ENCODE peak calls at places on chromosomes 1 and 21, in six cellular contexts. V, D, F, B, L and U are unnamed samples.

GRCh38 chr1:242691603-242691945 is 167.1 kb upstream of the PLD5 start:
- DNase-seq in L (no peak), F (no peak), D (no peak), B (no peak), V (no peak), U (no peak)

GRCh38 chr1:150789396-150789795 is 18.7 kb downstream of the CTSK start:
- DNase-seq in V (peak), B (no peak), L (no peak), D (no peak), F (no peak), U (no peak)

GRCh38 chr1:99062192-99062591 is 57.5 kb upstream of the PLPPR5 start:
- DNase-seq in V (no peak), B (no peak), L (no peak), D (no peak), F (no peak), U (no peak)

GRCh38 chr1:19643113-19643512 is 998 bp upstream of the NBL1 start:
- DNase-seq in V (no peak), D (no peak), B (no peak), L (no peak), F (no peak), U (no peak)

GRCh38 chr21:35020902-35021301 is 28.2 kb downstream of the RUNX1 start:
- DNase-seq in V (no peak), B (no peak), D (peak), F (no peak), L (no peak), U (no peak)

GRCh38 chr1:182169203-182169602 is 107.7 kb upstream of the ZNF648 start:
- DNase-seq in V (peak), F (no peak), D (no peak), L (no peak), B (no peak), U (no peak)

GRCh38 chr1:206883160-206883559 is 14.1 kb upstream of the IL24 start:
- DNase-seq in L (no peak), D (peak), V (no peak), B (no peak), F (no peak), U (no peak)

GRCh38 chr1:101178341-101178687 is 58.5 kb upstream of the S1PR1 start:
- DNase-seq in D (no peak), B (no peak), F (no peak), V (no peak), L (no peak), U (no peak)

GRCh38 chr1:61742620-61743431 is 546 bp downstream of the PATJ start:
- DNase-seq in B (no peak), D (peak), F (no peak), L (no peak), V (peak), U (peak)

GRCh38 chr1:24389231-24389678 is 24.3 kb downstream of the STPG1 start:
- DNase-seq in B (no peak), L (no peak), V (no peak), F (peak), D (no peak), U (no peak)

GRCh38 chr1:170367615-170368014 is 164.4 kb upstream of the GORAB start:
- DNase-seq in L (no peak), F (no peak), V (no peak), B (no peak), D (no peak), U (no peak)

GRCh38 chr1:173469656-173470055 is 7.5 kb upstream of the PRDX6 start:
- DNase-seq in B (no peak), L (no peak), F (no peak), V (no peak), D (no peak), U (no peak)

GRCh38 chr21:30680586-30680985 is 37.9 kb downstream of the KRTAP20-3 start:
- DNase-seq in D (no peak), F (no peak), V (no peak), B (no peak), L (no peak), U (no peak)

GRCh38 chr1:67596674-67597073 is 88.3 kb upstream of the GADD45A start:
- DNase-seq in F (no peak), V (no peak), L (no peak), B (no peak), D (no peak), U (no peak)

GRCh38 chr1:216502528-216503162 is 79.4 kb upstream of the USH2A start:
- DNase-seq in L (no peak), B (no peak), V (no peak), F (no peak), D (no peak), U (no peak)

GRCh38 chr1:67888208-67888607 is 54.9 kb upstream of the GNG12 start:
- DNase-seq in V (no peak), D (no peak), F (no peak), B (no peak), L (no peak), U (no peak)

GRCh38 chr21:45607021-45607921 is 36.3 kb upstream of the PCBP3 start:
- DNase-seq in L (no peak), D (no peak), V (no peak), B (no peak), F (no peak), U (peak)

GRCh38 chr1:234309598-234310459 is 63.4 kb upstream of the COA6 start:
- DNase-seq in B (no peak), L (peak), V (peak), F (peak), D (peak), U (peak)

GRCh38 chr1:37482796-37483744 is 8.7 kb downstream of the ZC3H12A start:
- DNase-seq in V (no peak), D (no peak), F (no peak), B (no peak), L (no peak), U (no peak)

GRCh38 chr1:79042539-79042938 is 36.0 kb upstream of the ADGRL4 start:
- DNase-seq in B (no peak), V (no peak), F (no peak), D (no peak), L (no peak), U (peak)

GRCh38 chr1:79043506-79043905 is 37.0 kb upstream of the ADGRL4 start:
- DNase-seq in F (no peak), D (peak), V (no peak), L (no peak), B (no peak), U (peak)

GRCh38 chr1:79041666-79042065 is 35.1 kb upstream of the ADGRL4 start:
- DNase-seq in B (no peak), L (no peak), V (no peak), F (no peak), D (peak), U (peak)

GRCh38 chr1:79042117-79042516 is 35.6 kb upstream of the ADGRL4 start:
- DNase-seq in L (no peak), V (no peak), D (peak), F (peak), B (peak), U (peak)

DNA sequence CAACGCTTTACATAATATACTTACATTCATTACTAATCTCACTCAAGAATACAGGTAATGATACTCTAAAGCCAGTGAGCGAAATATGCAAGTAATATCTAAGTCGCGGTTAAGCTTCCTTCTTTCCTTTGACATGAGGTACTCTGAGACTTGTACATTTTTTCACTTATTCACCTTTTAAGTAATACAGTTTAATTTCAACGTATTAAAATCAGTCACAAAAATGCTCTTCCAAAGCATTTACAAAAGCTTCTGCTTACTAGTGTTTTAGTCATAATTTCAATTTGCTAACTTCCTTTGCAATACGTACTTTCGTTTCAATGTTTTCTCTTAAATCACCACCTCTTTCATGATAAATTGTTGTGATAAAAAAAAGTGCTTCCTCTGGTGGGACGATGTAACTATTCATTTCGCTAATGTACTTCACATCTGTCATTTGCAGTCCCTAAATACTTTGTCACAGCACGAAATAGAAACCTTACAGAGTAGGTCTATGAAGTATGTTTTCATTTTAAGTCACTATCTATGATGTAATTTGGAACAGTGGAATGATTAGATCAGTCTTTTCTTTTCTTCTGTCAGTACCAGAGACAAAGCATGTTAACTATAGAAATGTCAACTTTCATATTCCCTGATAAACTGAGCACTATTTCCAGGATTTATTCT is 34.0 kb upstream of the ADGRL4 start:
- DNase-seq in D (peak), L (no peak), V (no peak), F (peak), B (no peak), U (peak)
- H3K4me3 ChIP-seq in D (peak), L (no peak), V (no peak), F (no peak), B (no peak), U (peak)

DNA sequence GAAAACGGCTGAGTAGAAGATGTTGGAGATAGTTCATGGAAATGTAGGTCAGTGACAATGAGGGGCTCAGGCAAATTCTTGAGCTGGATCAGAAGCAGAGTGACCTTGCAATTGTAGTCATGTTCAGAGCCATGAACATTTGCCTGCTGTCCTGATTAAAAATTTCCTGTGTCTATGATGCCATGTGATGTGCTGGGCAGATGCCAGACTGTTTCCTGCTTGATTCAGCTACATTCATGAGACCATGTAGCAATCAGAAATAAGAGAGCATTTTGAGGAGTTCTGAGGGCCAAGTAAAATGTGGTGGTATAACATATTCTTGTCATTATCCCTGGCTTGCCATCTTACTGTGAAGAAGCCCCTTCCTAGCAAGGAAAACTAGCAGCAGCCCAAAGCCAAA is 118.2 kb downstream of the NOS1AP start:
- DNase-seq in L (no peak), F (no peak), D (no peak), B (no peak), V (peak), U (peak)
- TF ChIP-seq CTCF in L (no peak), F (no peak), D (no peak), B (no peak), V (no peak), U (no peak)

GRCh38 chr1:7346070-7346596 is 425.0 kb upstream of the VAMP3 start:
- DNase-seq in D (no peak), V (no peak), L (no peak), F (no peak), B (no peak), U (no peak)

GRCh38 chr1:7345516-7345915 is 425.6 kb upstream of the VAMP3 start:
- DNase-seq in D (no peak), V (no peak), B (no peak), F (no peak), L (no peak), U (no peak)

GRCh38 chr1:7348073-7348472 is 423.0 kb upstream of the VAMP3 start:
- DNase-seq in F (no peak), D (no peak), V (no peak), B (no peak), L (no peak), U (no peak)

GRCh38 chr1:7343917-7344316 is 427.2 kb upstream of the VAMP3 start:
- DNase-seq in L (no peak), B (no peak), F (no peak), V (no peak), D (no peak), U (no peak)

GRCh38 chr1:7346600-7347570 is 424.2 kb upstream of the VAMP3 start:
- DNase-seq in F (no peak), L (no peak), D (no peak), B (no peak), V (no peak), U (no peak)
- H3K4me3 ChIP-seq in F (no peak), L (no peak), D (no peak), B (no peak), V (no peak), U (no peak)

GRCh38 chr1:32361674-32362473 is 411 bp downstream of the FAM229A start:
- DNase-seq in F (no peak), V (peak), B (no peak), D (peak), L (no peak), U (peak)
- TF ChIP-seq CTCF in F (peak), V (peak), B (peak), D (peak), L (no peak), U (peak)

GRCh38 chr1:10530756-10531155 is 56.0 kb downstream of the PEX14 start:
- DNase-seq in F (no peak), V (no peak), B (no peak), D (no peak), L (no peak), U (peak)

GRCh38 chr1:10530281-10530740 is 55.6 kb downstream of the PEX14 start:
- DNase-seq in D (no peak), L (no peak), F (no peak), B (no peak), V (no peak), U (peak)

GRCh38 chr1:10529772-10530171 is 55.0 kb downstream of the PEX14 start:
- DNase-seq in B (no peak), L (no peak), V (no peak), F (no peak), D (no peak), U (no peak)

GRCh38 chr1:10528066-10529014 is 53.6 kb downstream of the PEX14 start:
- DNase-seq in F (no peak), B (no peak), L (peak), D (peak), V (no peak), U (peak)

GRCh38 chr1:10529096-10529495 is 54.3 kb downstream of the PEX14 start:
- DNase-seq in D (no peak), B (no peak), V (no peak), F (no peak), L (no peak), U (no peak)
- H3K4me3 ChIP-seq in D (no peak), B (no peak), V (no peak), F (no peak), L (no peak), U (no peak)

GRCh38 chr21:18384771-18385170 is 18.8 kb downstream of the TMPRSS15 start:
- DNase-seq in B (no peak), L (peak), D (peak), F (peak), V (no peak), U (peak)
- TF ChIP-seq CTCF in B (peak), L (peak), D (peak), F (peak), V (peak), U (peak)

GRCh38 chr21:41345934-41346685 is 15.7 kb upstream of the MX2 start:
- DNase-seq in D (no peak), V (no peak), B (no peak), L (no peak), F (no peak), U (no peak)
- H3K4me3 ChIP-seq in D (no peak), V (no peak), B (no peak), L (no peak), F (no peak), U (no peak)

DNA sequence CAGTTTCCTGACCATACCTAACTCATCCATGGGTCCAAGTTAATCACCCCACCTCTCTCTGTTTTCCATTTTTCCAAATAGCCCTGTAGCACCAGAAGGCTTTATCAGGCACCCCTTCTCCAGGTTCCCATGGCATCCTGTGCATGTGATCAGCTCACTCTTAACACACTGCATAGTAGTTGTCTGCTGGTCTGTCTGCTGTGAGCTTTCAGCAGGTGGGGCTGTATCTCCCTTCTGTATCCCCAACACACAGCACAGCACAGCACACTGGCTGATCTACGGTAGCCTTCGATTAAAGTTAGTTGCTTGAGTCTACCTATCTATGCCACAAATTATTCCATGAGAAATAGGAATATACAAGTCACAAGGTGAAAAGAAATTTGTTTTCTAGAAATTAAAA is 54.3 kb upstream of the C1orf198 start:
- DNase-seq in D (no peak), V (no peak), L (peak), B (no peak), F (no peak), U (peak)
- TF ChIP-seq CTCF in D (no peak), V (no peak), L (peak), B (peak), F (no peak), U (peak)